ENCODE peak calls at places on chromosome 13, in six cellular contexts. H, Y, Z, R, Q and N are unnamed samples.

GRCh38 chr13:42395066-42395821 is 123.3 kb downstream of the AKAP11 start:
- DNase-seq in Q (no peak), Z (peak; percentile 60), R (no peak), H (no peak), Y (no peak), N (no peak)

GRCh38 chr13:48539550-48539949 is 6.7 kb upstream of the RCBTB2 start:
- DNase-seq in Y (no peak), Q (no peak), H (no peak), Z (no peak), R (no peak), N (no peak)

GRCh38 chr13:21005193-21005592 is 56.2 kb downstream of the LATS2 start:
- DNase-seq in Z (no peak), Q (peak; percentile 29), Y (no peak), R (no peak), H (no peak), N (no peak)

GRCh38 chr13:21018220-21018619 is 43.2 kb downstream of the LATS2 start:
- DNase-seq in R (no peak), Z (no peak), Y (no peak), H (no peak), Q (peak; percentile 57), N (no peak)

GRCh38 chr13:42001580-42001979 is 40.7 kb upstream of the VWA8 start:
- DNase-seq in Y (peak; percentile 36), H (peak; percentile 78), Z (no peak), Q (no peak), R (no peak), N (peak; percentile 3)

GRCh38 chr13:114313061-114313860 is 1.0 kb upstream of the CHAMP1 start:
- DNase-seq in H (peak; percentile 55), Z (peak; percentile 64), Q (no peak), Y (no peak), R (no peak), N (no peak)

GRCh38 chr13:79772811-79773210 is 291.9 kb downstream of the NDFIP2 start:
- DNase-seq in Y (no peak), Z (no peak), R (no peak), Q (no peak), H (no peak), N (no peak)

GRCh38 chr13:59099182-59099950 is 1064.4 kb downstream of the DIAPH3 start:
- DNase-seq in Z (no peak), R (peak; percentile 13), Q (no peak), Y (no peak), H (no peak), N (peak; percentile 70)

GRCh38 chr13:48066310-48066989 is 28.5 kb downstream of the MED4 start:
- DNase-seq in Y (no peak), Q (no peak), R (no peak), H (peak; percentile 41), Z (peak; percentile 17), N (no peak)

GRCh38 chr13:46184277-46184699 is 2.3 kb upstream of the LCP1 start:
- DNase-seq in Q (no peak), Y (peak; percentile 66), R (no peak), Z (peak; percentile 86), H (peak; percentile 19), N (peak; percentile 66)

GRCh38 chr13:31878955-31879354 is 139.6 kb downstream of the RXFP2 start:
- DNase-seq in Q (no peak), H (no peak), R (no peak), Z (no peak), Y (no peak), N (no peak)

GRCh38 chr13:24361138-24361537 is 51.8 kb downstream of the C1QTNF9 start:
- DNase-seq in R (no peak), Q (no peak), Y (no peak), H (no peak), Z (no peak), N (no peak)

GRCh38 chr13:23724196-23724970 is 154.2 kb downstream of the TNFRSF19 start:
- DNase-seq in Z (no peak), Q (no peak), H (no peak), R (no peak), Y (no peak), N (no peak)

GRCh38 chr13:23903906-23904280 is 6.6 kb upstream of the C1QTNF9B start:
- DNase-seq in Y (no peak), Q (no peak), H (no peak), R (no peak), Z (no peak), N (peak; percentile 23)

GRCh38 chr13:50320297-50320862 is 305.1 kb downstream of the KCNRG start:
- DNase-seq in H (peak; percentile 72), Y (no peak), Q (no peak), Z (no peak), R (no peak), N (no peak)

GRCh38 chr13:65159803-65160202 is 2070.3 kb downstream of the PCDH9 start:
- DNase-seq in Z (no peak), R (no peak), Y (no peak), Q (no peak), H (no peak), N (no peak)

GRCh38 chr13:19643652-19644051 is 10.2 kb downstream of the MPHOSPH8 start:
- DNase-seq in H (no peak), R (no peak), Q (no peak), Z (no peak), Y (no peak), N (no peak)

GRCh38 chr13:30787747-30788535 is 52.6 kb downstream of the ALOX5AP start:
- DNase-seq in Q (no peak), R (peak; percentile 36), Y (no peak), Z (no peak), H (no peak), N (no peak)

GRCh38 chr13:20702945-20703784 is at the start of gene IL17D:
- DNase-seq in Y (no peak), Q (peak; percentile 66), Z (peak; percentile 55), R (peak; percentile 91), H (peak; percentile 34), N (peak; percentile 59)

GRCh38 chr13:32761472-32761871 is 175.2 kb downstream of the PDS5B start:
- DNase-seq in Y (no peak), Q (no peak), Z (no peak), R (no peak), H (no peak), N (no peak)